ENCODE peak calls at places on chromosomes 6 and 20, in nine cellular contexts. M is NCI-H2029; N is NCI-H2107; D is psoas muscle; G is activated naive CD4-positive, alpha-beta T cell treated with anti-CD3 and anti-CD28 coated beads, Interleukin-2, amount 50 U/mL, for 72 hours; I is RPMI8226; B is T-cell; Y is NAMALWA; U is colonic mucosa. C is an unnamed sample.
A peak's percentile ranks its signal among the peaks of the same experiment; 100 is the strongest.

GRCh38 chr6:22667855-22668254 is 98.5 kb downstream of the HDGFL1 start:
- DNase-seq in M (no peak), N (no peak), D (no peak), G (no peak), I (no peak), B (no peak), Y (no peak), U (no peak), C (no peak)

GRCh38 chr6:47238456-47238995 is 71.2 kb downstream of the TNFRSF21 start:
- DNase-seq in M (no peak), N (no peak), D (no peak), G (no peak), I (no peak), B (no peak), Y (no peak), U (no peak), C (no peak)

GRCh38 chr6:157953580-157954091 is 28.0 kb upstream of the SYNJ2 start:
- DNase-seq in M (no peak), N (no peak), D (no peak), G (no peak), I (no peak), B (no peak), Y (no peak), U (no peak), C (no peak)

GRCh38 chr6:139402935-139403386 is 28.5 kb upstream of the CITED2 start:
- DNase-seq in M (no peak), N (no peak), D (no peak), G (no peak), I (no peak), B (no peak), Y (no peak), U (no peak), C (no peak)

GRCh38 chr6:133756046-133756445 is 132.9 kb upstream of the TCF21 start:
- DNase-seq in M (no peak), N (no peak), D (no peak), G (no peak), I (no peak), B (no peak), Y (no peak), U (no peak), C (no peak)

GRCh38 chr6:169932491-169932890 is 181.1 kb downstream of the ERMARD start:
- DNase-seq in M (peak; percentile 93), N (no peak), D (no peak), G (no peak), I (no peak), B (no peak), Y (no peak), U (no peak), C (peak; percentile 46)

GRCh38 chr6:108715832-108716231 is 132.4 kb upstream of the ARMC2 start:
- DNase-seq in M (no peak), N (no peak), D (no peak), G (no peak), I (no peak), B (no peak), Y (no peak), U (no peak), C (no peak)

GRCh38 chr6:107676002-107676401 is 148.1 kb downstream of the SCML4 start:
- DNase-seq in M (no peak), N (no peak), D (peak; percentile 61), G (no peak), I (no peak), B (no peak), Y (no peak), U (no peak), C (no peak)

GRCh38 chr6:5520796-5521195 is 259.5 kb downstream of the FARS2 start:
- DNase-seq in M (no peak), N (no peak), D (no peak), G (no peak), I (no peak), B (no peak), Y (no peak), U (no peak), C (no peak)

GRCh38 chr6:88807622-88808021 is 155.8 kb downstream of the RNGTT start:
- DNase-seq in M (no peak), N (no peak), D (no peak), G (no peak), I (no peak), B (no peak), Y (no peak), U (no peak), C (no peak)

GRCh38 chr6:149170564-149171452 is 146.7 kb upstream of the TAB2 start:
- DNase-seq in M (no peak), N (no peak), D (peak; percentile 13), G (no peak), I (no peak), B (no peak), Y (no peak), U (peak; percentile 28), C (no peak)

GRCh38 chr20:46709459-46710148 is at the start of gene SLC2A10:
- DNase-seq in M (no peak), N (no peak), D (peak; percentile 67), G (no peak), I (no peak), B (no peak), Y (no peak), U (peak; percentile 73), C (peak; percentile 81)

GRCh38 chr20:36916199-36916598 is 35.3 kb downstream of the SAMHD1 start:
- DNase-seq in M (no peak), N (no peak), D (no peak), G (no peak), I (no peak), B (no peak), Y (no peak), U (no peak), C (no peak)

GRCh38 chr6:139142267-139142666 is 7.4 kb downstream of the HECA start:
- DNase-seq in M (no peak), N (no peak), D (no peak), G (no peak), I (no peak), B (no peak), Y (no peak), U (no peak), C (no peak)

GRCh38 chr20:36246410-36246809 is 10.1 kb downstream of the AAR2 start:
- DNase-seq in M (no peak), N (no peak), D (no peak), G (no peak), I (no peak), B (no peak), Y (no peak), U (no peak), C (no peak)

GRCh38 chr6:147366290-147366689 is 142.2 kb upstream of the SAMD5 start:
- DNase-seq in M (no peak), N (no peak), D (no peak), G (no peak), I (no peak), B (no peak), Y (no peak), U (no peak), C (no peak)

GRCh38 chr20:38031957-38032356 is 1.3 kb downstream of the TTI1 start:
- DNase-seq in M (no peak), N (no peak), D (no peak), G (no peak), I (no peak), B (no peak), Y (no peak), U (no peak), C (no peak)

C was measured in retina.